ENCODE peak calls at places on chromosomes 5 and 9, in ten cellular contexts. Z, I, F, P, A, O, T, U, G and Y are unnamed samples.
A peak's percentile ranks its signal among the peaks of the same experiment; 100 is the strongest.

GRCh38 chr5:177303925-177304391 is 359 bp downstream of the PRELID1 start:
- DNase-seq in F (no peak), U (peak; percentile 25), G (no peak), A (no peak), T (no peak), Z (no peak), O (no peak), P (no peak), I (peak; percentile 82), Y (no peak)

GRCh38 chr5:157562111-157562581 is 13.4 kb downstream of the ADAM19 start:
- DNase-seq in O (peak; percentile 91), A (no peak), Z (no peak), I (no peak), U (no peak), T (no peak), G (no peak), F (peak; percentile 50), P (no peak), Y (no peak)

GRCh38 chr5:168737066-168737465 is 157.9 kb upstream of the PANK3 start:
- DNase-seq in T (no peak), O (no peak), Z (no peak), A (no peak), I (no peak), U (no peak), G (no peak), P (no peak), F (no peak), Y (no peak)

GRCh38 chr9:114805670-114806551 is at the start of gene TNFSF15:
- DNase-seq in F (peak; percentile 4), T (peak; percentile 82), U (no peak), P (no peak), A (no peak), Z (no peak), G (no peak), I (peak; percentile 77), O (no peak), Y (peak; percentile 40)

GRCh38 chr5:10863763-10864383 is 102.8 kb upstream of the DAP start:
- DNase-seq in A (peak; percentile 11), G (peak; percentile 24), U (peak; percentile 48), P (no peak), T (peak; percentile 17), I (no peak), F (no peak), Z (peak; percentile 32), O (no peak), Y (peak; percentile 56)

GRCh38 chr5:13809921-13810320 is 134.6 kb downstream of the DNAH5 start:
- DNase-seq in O (no peak), P (no peak), F (no peak), Z (no peak), I (no peak), A (no peak), U (no peak), T (peak; percentile 9), G (no peak), Y (no peak)

GRCh38 chr9:123678038-123678877 is 251.7 kb downstream of the DENND1A start:
- DNase-seq in O (no peak), P (no peak), F (no peak), G (no peak), U (peak; percentile 14), T (no peak), I (no peak), Z (no peak), A (no peak), Y (peak; percentile 47)

GRCh38 chr9:127184641-127185040 is 62.2 kb upstream of the ANGPTL2 start:
- DNase-seq in Z (no peak), F (no peak), T (no peak), P (no peak), O (peak; percentile 60), A (no peak), U (no peak), I (no peak), G (no peak), Y (no peak)

GRCh38 chr5:125813221-125813974 is 609.8 kb upstream of the GRAMD2B start:
- DNase-seq in I (no peak), T (no peak), G (no peak), Z (no peak), F (no peak), U (no peak), P (peak; percentile 25), O (no peak), A (no peak), Y (no peak)

GRCh38 chr9:78745996-78746395 is 449.1 kb downstream of the PSAT1 start:
- DNase-seq in F (no peak), A (no peak), T (peak; percentile 6), U (no peak), I (no peak), O (no peak), G (no peak), P (no peak), Z (no peak), Y (no peak)

GRCh38 chr5:1101991-1102713 is 9.7 kb downstream of the SLC12A7 start:
- DNase-seq in P (no peak), A (no peak), U (peak; percentile 64), F (no peak), G (no peak), I (peak; percentile 88), T (no peak), Z (no peak), O (no peak), Y (no peak)

GRCh38 chr5:148090780-148091221 is 27.0 kb downstream of the SPINK5 start:
- DNase-seq in A (no peak), U (peak; percentile 2), G (no peak), O (no peak), T (peak; percentile 7), F (no peak), Z (no peak), I (no peak), P (no peak), Y (no peak)

GRCh38 chr5:44048268-44048984 is 340.8 kb downstream of the FGF10 start:
- DNase-seq in U (no peak), Z (no peak), A (no peak), G (no peak), O (no peak), T (no peak), F (no peak), P (no peak), I (no peak), Y (no peak)

GRCh38 chr5:142330026-142330425 is 5.2 kb upstream of the SPRY4 start:
- DNase-seq in Z (no peak), O (no peak), T (no peak), F (no peak), G (no peak), U (no peak), I (no peak), A (no peak), P (no peak), Y (no peak)

GRCh38 chr5:20572560-20572959 is 584.6 kb upstream of the CDH18 start:
- DNase-seq in F (no peak), I (no peak), A (no peak), T (peak; percentile 89), P (peak; percentile 29), Z (peak; percentile 56), G (no peak), O (no peak), U (peak; percentile 89), Y (peak; percentile 76)

GRCh38 chr5:132295505-132296411 is 1.6 kb downstream of the SLC22A4 start:
- DNase-seq in I (no peak), T (peak; percentile 30), A (no peak), Z (no peak), O (no peak), P (no peak), G (no peak), U (no peak), F (no peak), Y (no peak)

GRCh38 chr5:43281840-43282658 is 31.2 kb downstream of the HMGCS1 start:
- DNase-seq in P (no peak), I (no peak), T (peak; percentile 70), O (no peak), U (peak; percentile 34), G (no peak), A (no peak), Z (no peak), F (no peak), Y (no peak)

DNA sequence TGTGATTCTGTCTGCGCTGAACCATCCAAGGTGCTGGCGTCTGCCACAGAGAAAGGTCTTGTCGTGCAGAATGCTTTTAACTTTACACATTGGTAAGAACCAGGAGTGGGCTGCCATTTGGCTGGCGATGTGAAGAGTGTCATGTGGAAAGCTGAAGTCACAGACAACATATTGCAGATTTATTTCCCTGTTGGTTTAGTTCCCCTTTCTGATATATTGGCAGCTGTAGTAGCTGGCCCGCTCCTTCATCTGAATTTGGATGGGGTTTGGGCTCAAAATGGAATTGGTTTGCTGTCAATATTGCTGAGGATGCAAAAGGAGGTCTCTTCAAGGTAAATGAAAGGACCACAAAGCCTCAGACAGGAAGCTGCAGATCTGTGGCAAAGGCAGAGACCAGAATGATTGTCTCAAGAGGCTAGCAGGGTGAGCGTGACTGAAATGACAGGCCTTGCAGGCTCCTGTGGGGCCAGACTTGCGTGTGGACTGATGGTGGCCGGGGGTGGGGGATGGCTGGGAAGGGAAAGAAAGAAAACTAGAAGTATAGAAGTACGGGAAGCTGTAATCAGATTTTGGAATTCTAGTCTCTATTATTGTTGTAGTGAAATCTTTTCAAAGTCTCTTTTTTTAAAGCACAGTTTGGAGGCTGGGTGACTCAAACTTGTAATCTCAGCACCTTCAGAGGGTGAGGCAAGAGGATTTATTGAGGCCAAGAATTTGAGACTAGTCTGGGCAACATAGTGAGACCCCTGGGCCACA is 25.1 kb upstream of the CD180 start:
- DNase-seq in G (peak; percentile 42), I (peak; percentile 73), A (peak; percentile 64), U (no peak), T (no peak), Z (no peak), P (no peak), O (no peak), F (no peak), Y (no peak)
- H3K4me3 ChIP-seq in G (peak overlapping the region; percentile 10), I (peak overlapping the region; percentile 38), A (peak overlapping the region; percentile 11), U (no peak overlapping the region), T (no peak overlapping the region), Z (no peak overlapping the region), P (no peak overlapping the region), O (no peak overlapping the region), F (no peak overlapping the region), Y (no peak overlapping the region)

GRCh38 chr9:111632695-111633388 is 1.7 kb downstream of the DNAJC25 start:
- DNase-seq in O (no peak), G (no peak), Z (no peak), A (no peak), F (no peak), P (no peak), U (no peak), I (no peak), T (no peak), Y (no peak)
- H3K4me3 ChIP-seq in O (peak overlapping the region; percentile 5), G (no peak overlapping the region), Z (peak overlapping the region; percentile 86), A (no peak overlapping the region), F (peak overlapping the region; percentile 89), P (peak overlapping the region; percentile 96), U (peak overlapping the region; percentile 82), I (peak overlapping the region; percentile 97), T (peak overlapping the region; percentile 94), Y (peak overlapping the region; percentile 85)

GRCh38 chr5:178836628-178837027 is 23.1 kb upstream of the ZNF354B start:
- DNase-seq in F (no peak), I (no peak), Z (no peak), U (no peak), T (no peak), A (no peak), G (no peak), O (no peak), P (no peak), Y (no peak)

GRCh38 chr5:178839319-178839704 is 20.4 kb upstream of the ZNF354B start:
- DNase-seq in P (no peak), A (no peak), U (peak; percentile 36), F (no peak), G (peak; percentile 46), Z (no peak), O (peak; percentile 84), T (peak; percentile 46), I (peak; percentile 84), Y (no peak)
- H3K4me3 ChIP-seq in P (no peak overlapping the region), A (no peak overlapping the region), U (no peak overlapping the region), F (no peak overlapping the region), G (no peak overlapping the region), Z (no peak overlapping the region), O (no peak overlapping the region), T (no peak overlapping the region), I (no peak overlapping the region), Y (no peak overlapping the region)

GRCh38 chr9:76900884-76901440 is 5.0 kb downstream of the PRUNE2 start:
- DNase-seq in I (no peak), O (no peak), U (no peak), F (no peak), G (no peak), A (no peak), T (no peak), Z (no peak), P (no peak), Y (no peak)
- H3K4me3 ChIP-seq in I (no peak overlapping the region), O (no peak overlapping the region), U (no peak overlapping the region), F (no peak overlapping the region), G (no peak overlapping the region), A (no peak overlapping the region), T (no peak overlapping the region), Z (no peak overlapping the region), P (no peak overlapping the region), Y (no peak overlapping the region)